ENCODE peak calls at places on chromosome 2, in seven cellular contexts. One of them, this sample, is unnamed.

GRCh38 chr2:26471766-26472706 is 5.9 kb downstream of the OTOF start:
- DNase-seq in neural progenitor cell: no peak
- DNase-seq in transverse colon: no peak
- DNase-seq in GM23248: no peak
- DNase-seq in tibial artery: no peak
- DNase-seq in CD8-positive, alpha-beta T cell: no peak
- DNase-seq in brain microvascular endothelial cell: no peak
- DNase-seq in this sample: no peak

GRCh38 chr2:74072542-74072941 is 75.2 kb downstream of the BOLA3 start:
- DNase-seq in CD8-positive, alpha-beta T cell: no peak
- DNase-seq in GM23248: no peak
- DNase-seq in neural progenitor cell: no peak
- DNase-seq in tibial artery: no peak
- DNase-seq in brain microvascular endothelial cell: no peak
- DNase-seq in transverse colon: no peak
- DNase-seq in this sample: no peak

GRCh38 chr2:58920001-58920400 is 678.9 kb upstream of the FANCL start:
- DNase-seq in tibial artery: no peak
- DNase-seq in transverse colon: no peak
- DNase-seq in brain microvascular endothelial cell: peak
- DNase-seq in CD8-positive, alpha-beta T cell: no peak
- DNase-seq in neural progenitor cell: no peak
- DNase-seq in GM23248: peak
- DNase-seq in this sample: no peak

GRCh38 chr2:60319031-60319547 is 234.4 kb downstream of the BCL11A start:
- DNase-seq in brain microvascular endothelial cell: no peak
- DNase-seq in CD8-positive, alpha-beta T cell: no peak
- DNase-seq in tibial artery: no peak
- DNase-seq in neural progenitor cell: no peak
- DNase-seq in GM23248: no peak
- DNase-seq in transverse colon: no peak
- DNase-seq in this sample: no peak

GRCh38 chr2:110116033-110116710 is 550 bp upstream of the MALL start:
- DNase-seq in neural progenitor cell: peak
- DNase-seq in GM23248: peak
- DNase-seq in CD8-positive, alpha-beta T cell: no peak
- DNase-seq in brain microvascular endothelial cell: peak
- DNase-seq in tibial artery: peak
- DNase-seq in transverse colon: peak
- DNase-seq in this sample: no peak

GRCh38 chr2:203722411-203722810 is 16.0 kb downstream of the CD28 start:
- DNase-seq in tibial artery: no peak
- DNase-seq in CD8-positive, alpha-beta T cell: no peak
- DNase-seq in transverse colon: no peak
- DNase-seq in GM23248: peak
- DNase-seq in brain microvascular endothelial cell: no peak
- DNase-seq in neural progenitor cell: no peak
- DNase-seq in this sample: no peak

GRCh38 chr2:12688156-12688555 is 28.6 kb upstream of the TRIB2 start:
- DNase-seq in CD8-positive, alpha-beta T cell: no peak
- DNase-seq in GM23248: peak
- DNase-seq in tibial artery: no peak
- DNase-seq in transverse colon: no peak
- DNase-seq in brain microvascular endothelial cell: no peak
- DNase-seq in neural progenitor cell: no peak
- DNase-seq in this sample: no peak

GRCh38 chr2:101830555-101830954 is 133.0 kb downstream of the MAP4K4 start:
- DNase-seq in brain microvascular endothelial cell: peak
- DNase-seq in GM23248: peak
- DNase-seq in tibial artery: no peak
- DNase-seq in CD8-positive, alpha-beta T cell: no peak
- DNase-seq in transverse colon: no peak
- DNase-seq in neural progenitor cell: no peak
- DNase-seq in this sample: no peak

GRCh38 chr2:157572725-157573124 is 55.9 kb downstream of the ACVR1C start:
- DNase-seq in tibial artery: no peak
- DNase-seq in transverse colon: no peak
- DNase-seq in neural progenitor cell: no peak
- DNase-seq in brain microvascular endothelial cell: no peak
- DNase-seq in GM23248: peak
- DNase-seq in CD8-positive, alpha-beta T cell: no peak
- DNase-seq in this sample: no peak

GRCh38 chr2:217047209-217047998 is 187.5 kb upstream of the TNP1 start:
- DNase-seq in neural progenitor cell: no peak
- DNase-seq in brain microvascular endothelial cell: no peak
- DNase-seq in transverse colon: no peak
- DNase-seq in tibial artery: no peak
- DNase-seq in GM23248: no peak
- DNase-seq in CD8-positive, alpha-beta T cell: no peak
- DNase-seq in this sample: no peak

GRCh38 chr2:140257692-140258300 is 1477.6 kb upstream of the NXPH2 start:
- DNase-seq in CD8-positive, alpha-beta T cell: no peak
- DNase-seq in tibial artery: no peak
- DNase-seq in GM23248: no peak
- DNase-seq in transverse colon: no peak
- DNase-seq in brain microvascular endothelial cell: no peak
- DNase-seq in neural progenitor cell: no peak
- DNase-seq in this sample: no peak

GRCh38 chr2:74847075-74847858 is 13.3 kb downstream of the HK2 start:
- DNase-seq in brain microvascular endothelial cell: no peak
- DNase-seq in CD8-positive, alpha-beta T cell: no peak
- DNase-seq in GM23248: peak
- DNase-seq in neural progenitor cell: no peak
- DNase-seq in transverse colon: no peak
- DNase-seq in tibial artery: no peak
- DNase-seq in this sample: no peak

GRCh38 chr2:151928380-151928779 is 100.2 kb upstream of the ARL5A start:
- DNase-seq in CD8-positive, alpha-beta T cell: no peak
- DNase-seq in brain microvascular endothelial cell: no peak
- DNase-seq in transverse colon: no peak
- DNase-seq in neural progenitor cell: no peak
- DNase-seq in GM23248: no peak
- DNase-seq in tibial artery: no peak
- DNase-seq in this sample: no peak

GRCh38 chr2:46439582-46439981 is 39.8 kb upstream of the TMEM247 start:
- DNase-seq in GM23248: no peak
- DNase-seq in transverse colon: no peak
- DNase-seq in CD8-positive, alpha-beta T cell: peak
- DNase-seq in tibial artery: no peak
- DNase-seq in neural progenitor cell: no peak
- DNase-seq in brain microvascular endothelial cell: no peak
- DNase-seq in this sample: no peak

GRCh38 chr2:98175811-98176210 is 88.8 kb downstream of the VWA3B start:
- DNase-seq in GM23248: no peak
- DNase-seq in CD8-positive, alpha-beta T cell: no peak
- DNase-seq in transverse colon: peak
- DNase-seq in brain microvascular endothelial cell: no peak
- DNase-seq in tibial artery: no peak
- DNase-seq in neural progenitor cell: peak
- DNase-seq in this sample: no peak

GRCh38 chr2:85302106-85302505 is 25.7 kb downstream of the TGOLN2 start:
- DNase-seq in CD8-positive, alpha-beta T cell: no peak
- DNase-seq in neural progenitor cell: no peak
- DNase-seq in GM23248: no peak
- DNase-seq in tibial artery: no peak
- DNase-seq in brain microvascular endothelial cell: no peak
- DNase-seq in transverse colon: no peak
- DNase-seq in this sample: no peak

GRCh38 chr2:27724905-27725693 is 46.4 kb upstream of the MRPL33 start:
- DNase-seq in CD8-positive, alpha-beta T cell: no peak
- DNase-seq in transverse colon: no peak
- DNase-seq in brain microvascular endothelial cell: peak
- DNase-seq in tibial artery: no peak
- DNase-seq in neural progenitor cell: peak
- DNase-seq in GM23248: peak
- DNase-seq in this sample: no peak

GRCh38 chr2:71604709-71605085 is 151.3 kb downstream of the DYSF start:
- DNase-seq in CD8-positive, alpha-beta T cell: no peak
- DNase-seq in GM23248: no peak
- DNase-seq in tibial artery: peak
- DNase-seq in brain microvascular endothelial cell: no peak
- DNase-seq in transverse colon: no peak
- DNase-seq in neural progenitor cell: no peak
- DNase-seq in this sample: no peak

GRCh38 chr2:38170098-38170497 is 94.1 kb upstream of the CYP1B1 start:
- DNase-seq in GM23248: no peak
- DNase-seq in brain microvascular endothelial cell: no peak
- DNase-seq in CD8-positive, alpha-beta T cell: no peak
- DNase-seq in tibial artery: no peak
- DNase-seq in neural progenitor cell: no peak
- DNase-seq in transverse colon: no peak
- DNase-seq in this sample: no peak

DNA sequence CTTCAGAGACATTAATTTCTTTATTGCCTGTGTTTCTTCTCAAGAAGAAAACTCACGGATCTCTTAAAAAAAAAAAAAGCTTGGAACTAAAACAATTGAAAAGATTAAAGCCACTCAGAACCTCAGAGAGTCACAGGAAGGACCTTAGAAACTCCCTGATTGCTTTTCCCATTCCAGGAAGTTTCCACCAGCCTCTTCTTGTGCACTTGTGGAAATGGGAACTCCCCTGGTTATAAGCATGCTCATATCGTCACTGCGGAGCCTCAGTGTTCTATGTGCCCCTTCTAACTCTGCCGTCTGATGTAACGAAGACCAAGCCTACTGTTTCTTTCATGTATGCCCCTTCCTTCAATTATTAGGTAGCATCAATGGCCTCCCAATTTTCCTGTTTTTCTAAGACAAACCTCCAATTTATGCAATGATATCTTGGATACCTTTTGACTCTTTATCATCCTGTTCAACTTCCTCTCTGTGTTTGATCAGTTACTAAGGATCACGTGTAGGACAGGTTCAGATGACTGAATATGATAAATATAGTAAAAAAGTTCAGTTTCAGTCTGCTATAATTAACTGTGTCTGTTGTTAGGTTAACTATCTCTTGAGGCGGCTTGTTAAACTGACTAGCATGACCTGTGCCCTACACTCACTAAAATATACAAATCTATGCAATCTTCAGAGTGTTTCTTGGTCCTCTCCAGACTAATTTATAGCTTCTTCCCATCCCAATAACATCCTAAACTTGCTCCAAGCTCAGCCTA is 593.7 kb upstream of the CHAC2 start:
- DNase-seq in transverse colon: no peak
- DNase-seq in tibial artery: no peak
- DNase-seq in neural progenitor cell: no peak
- DNase-seq in brain microvascular endothelial cell: no peak
- DNase-seq in CD8-positive, alpha-beta T cell: no peak
- DNase-seq in GM23248: no peak
- DNase-seq in this sample: no peak
- H3K27ac ChIP-seq in transverse colon: no peak
- H3K27ac ChIP-seq in tibial artery: no peak
- H3K27ac ChIP-seq in neural progenitor cell: no peak
- H3K27ac ChIP-seq in brain microvascular endothelial cell: no peak
- H3K27ac ChIP-seq in CD8-positive, alpha-beta T cell: no peak
- H3K27ac ChIP-seq in GM23248: no peak
- H3K27ac ChIP-seq in this sample: peak

DNA sequence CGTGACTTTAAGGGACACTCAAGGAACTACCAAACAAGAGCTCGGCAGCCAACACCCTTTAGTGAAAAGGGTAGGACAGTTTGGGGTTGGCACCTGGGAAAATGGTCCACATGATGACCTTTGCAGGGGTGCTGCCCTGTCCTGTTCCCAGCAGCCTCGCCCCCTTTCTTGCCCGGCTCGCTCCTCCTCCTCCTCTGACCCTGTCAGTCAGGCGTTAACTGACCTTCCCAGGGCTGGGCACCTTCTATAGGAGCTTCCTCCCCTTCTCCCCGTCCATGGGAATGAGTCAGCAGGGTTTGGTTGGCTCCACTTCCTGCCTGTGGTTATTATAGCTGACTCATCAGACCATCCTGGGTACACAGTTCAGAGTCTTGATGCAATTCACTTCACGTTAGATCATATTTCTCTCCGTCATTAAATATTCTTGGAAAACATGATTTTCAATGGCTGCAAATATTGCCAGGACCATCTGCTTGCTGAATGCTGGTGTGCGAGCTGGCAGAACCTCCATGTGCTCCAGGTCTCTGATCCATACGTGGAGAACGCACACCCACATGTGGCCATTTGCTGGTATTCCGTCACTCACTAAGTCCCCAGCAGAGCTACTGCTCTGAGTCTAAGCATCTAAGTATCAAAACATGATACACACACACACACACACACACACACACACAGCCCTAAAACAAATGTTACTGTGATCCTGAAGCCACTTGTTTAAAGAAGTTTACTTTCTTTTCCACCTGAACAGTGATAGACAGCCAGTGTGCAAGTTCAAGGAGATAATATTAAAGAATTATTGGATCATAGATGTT is 185.0 kb downstream of the ANAPC1 start:
- DNase-seq in brain microvascular endothelial cell: peak
- DNase-seq in transverse colon: peak
- DNase-seq in neural progenitor cell: no peak
- DNase-seq in CD8-positive, alpha-beta T cell: peak
- DNase-seq in GM23248: peak
- DNase-seq in tibial artery: peak
- DNase-seq in this sample: peak
- H3K4me3 ChIP-seq in brain microvascular endothelial cell: no peak
- H3K4me3 ChIP-seq in transverse colon: no peak
- H3K4me3 ChIP-seq in neural progenitor cell: no peak
- H3K4me3 ChIP-seq in CD8-positive, alpha-beta T cell: no peak
- H3K4me3 ChIP-seq in GM23248: peak
- H3K4me3 ChIP-seq in tibial artery: no peak
- H3K4me3 ChIP-seq in this sample: no peak

GRCh38 chr2:24453379-24454073 is 37.5 kb upstream of the NCOA1 start:
- DNase-seq in neural progenitor cell: no peak
- DNase-seq in GM23248: peak
- DNase-seq in CD8-positive, alpha-beta T cell: no peak
- DNase-seq in tibial artery: no peak
- DNase-seq in brain microvascular endothelial cell: no peak
- DNase-seq in transverse colon: no peak
- DNase-seq in this sample: no peak

GRCh38 chr2:24448811-24449210 is 42.2 kb upstream of the NCOA1 start:
- DNase-seq in transverse colon: no peak
- DNase-seq in brain microvascular endothelial cell: no peak
- DNase-seq in GM23248: no peak
- DNase-seq in tibial artery: no peak
- DNase-seq in CD8-positive, alpha-beta T cell: no peak
- DNase-seq in neural progenitor cell: no peak
- DNase-seq in this sample: no peak

GRCh38 chr2:24452499-24452878 is 38.6 kb upstream of the NCOA1 start:
- DNase-seq in GM23248: peak
- DNase-seq in CD8-positive, alpha-beta T cell: no peak
- DNase-seq in brain microvascular endothelial cell: no peak
- DNase-seq in transverse colon: no peak
- DNase-seq in tibial artery: no peak
- DNase-seq in neural progenitor cell: no peak
- DNase-seq in this sample: no peak

GRCh38 chr2:24451805-24452498 is 39.1 kb upstream of the NCOA1 start:
- DNase-seq in tibial artery: no peak
- DNase-seq in CD8-positive, alpha-beta T cell: no peak
- DNase-seq in transverse colon: no peak
- DNase-seq in neural progenitor cell: no peak
- DNase-seq in brain microvascular endothelial cell: no peak
- DNase-seq in GM23248: no peak
- DNase-seq in this sample: no peak

GRCh38 chr2:24449348-24449747 is 41.7 kb upstream of the NCOA1 start:
- DNase-seq in GM23248: no peak
- DNase-seq in tibial artery: no peak
- DNase-seq in CD8-positive, alpha-beta T cell: no peak
- DNase-seq in neural progenitor cell: no peak
- DNase-seq in brain microvascular endothelial cell: no peak
- DNase-seq in transverse colon: no peak
- DNase-seq in this sample: no peak
- H3K27ac ChIP-seq in GM23248: no peak
- H3K27ac ChIP-seq in tibial artery: no peak
- H3K27ac ChIP-seq in CD8-positive, alpha-beta T cell: no peak
- H3K27ac ChIP-seq in neural progenitor cell: no peak
- H3K27ac ChIP-seq in brain microvascular endothelial cell: no peak
- H3K27ac ChIP-seq in transverse colon: no peak
- H3K27ac ChIP-seq in this sample: no peak

GRCh38 chr2:120432976-120433815 is 87.3 kb downstream of the INHBB start:
- DNase-seq in GM23248: no peak
- DNase-seq in neural progenitor cell: no peak
- DNase-seq in CD8-positive, alpha-beta T cell: no peak
- DNase-seq in tibial artery: no peak
- DNase-seq in brain microvascular endothelial cell: no peak
- DNase-seq in transverse colon: no peak
- DNase-seq in this sample: no peak
- H3K4me3 ChIP-seq in GM23248: no peak
- H3K4me3 ChIP-seq in neural progenitor cell: no peak
- H3K4me3 ChIP-seq in CD8-positive, alpha-beta T cell: no peak
- H3K4me3 ChIP-seq in tibial artery: no peak
- H3K4me3 ChIP-seq in brain microvascular endothelial cell: no peak
- H3K4me3 ChIP-seq in transverse colon: no peak
- H3K4me3 ChIP-seq in this sample: no peak

This sample was measured in left ventricle myocardium inferior.